ENCODE peak calls at places on chromosomes 5 and 9, in ten cellular contexts. J, Y, X, W, D, A, T, Z, F and E are unnamed samples.

GRCh38 chr9:2299156-2299842 is 284.2 kb downstream of the SMARCA2 start:
- DNase-seq in Z (peak), Y (peak), W (no peak), T (no peak), X (no peak), D (no peak), F (no peak), J (no peak), A (no peak), E (no peak)

GRCh38 chr9:133576591-133577462 is 32.4 kb downstream of the FAM163B start:
- DNase-seq in T (no peak), X (no peak), F (no peak), D (no peak), J (no peak), Z (no peak), A (no peak), W (no peak), Y (no peak), E (no peak)

GRCh38 chr5:114361724-114362196 is at the start of gene KCNN2:
- DNase-seq in T (peak), A (peak), J (peak), W (peak), Y (peak), D (peak), X (peak), F (peak), Z (peak), E (no peak)

GRCh38 chr5:137487600-137487999 is 11.5 kb downstream of the SPOCK1 start:
- DNase-seq in F (no peak), J (no peak), Y (no peak), T (no peak), X (no peak), D (no peak), A (no peak), W (no peak), Z (no peak), E (peak)

GRCh38 chr9:106722051-106722753 is 140.8 kb upstream of the ZNF462 start:
- DNase-seq in J (no peak), Y (no peak), F (no peak), X (no peak), D (no peak), T (no peak), W (no peak), Z (no peak), A (no peak), E (no peak)

GRCh38 chr5:12910611-12911010 is 1006.4 kb upstream of the CTNND2 start:
- DNase-seq in Y (no peak), J (no peak), D (no peak), W (no peak), Z (no peak), T (no peak), X (no peak), F (no peak), A (no peak), E (no peak)

GRCh38 chr9:113913426-113914195 is 37.5 kb downstream of the ZNF618 start:
- DNase-seq in W (no peak), J (no peak), Z (no peak), A (no peak), D (no peak), T (no peak), Y (peak), F (no peak), X (no peak), E (no peak)

GRCh38 chr5:96050273-96050880 is 88.7 kb upstream of the ELL2 start:
- DNase-seq in X (no peak), Y (no peak), J (no peak), T (no peak), D (no peak), W (no peak), Z (no peak), A (no peak), F (no peak), E (no peak)

GRCh38 chr9:133059623-133060022 is 2.2 kb upstream of the CEL start:
- DNase-seq in W (no peak), Z (no peak), F (no peak), X (no peak), J (no peak), D (no peak), Y (no peak), A (peak), T (peak), E (no peak)

GRCh38 chr9:120877276-120878034 is 467 bp upstream of the PHF19 start:
- DNase-seq in D (peak), A (peak), X (peak), Y (peak), Z (no peak), W (no peak), T (peak), J (no peak), F (peak), E (no peak)

GRCh38 chr5:100905259-100905914 is 2.3 kb upstream of the ST8SIA4 start:
- DNase-seq in X (peak), A (no peak), D (no peak), J (no peak), T (peak), F (no peak), Z (no peak), Y (no peak), W (no peak), E (no peak)

GRCh38 chr5:88799976-88800375 is 83.0 kb downstream of the MEF2C start:
- DNase-seq in T (no peak), Z (no peak), W (no peak), Y (no peak), F (no peak), A (no peak), D (no peak), X (no peak), J (no peak), E (no peak)

GRCh38 chr9:128317629-128318028 is 4.6 kb downstream of the TRUB2 start:
- DNase-seq in Z (no peak), W (no peak), Y (no peak), D (no peak), A (peak), T (no peak), X (no peak), F (no peak), J (no peak), E (no peak)

GRCh38 chr5:124774002-124774318 is 27.5 kb upstream of the ZNF608 start:
- DNase-seq in W (no peak), F (no peak), J (no peak), Y (no peak), A (no peak), Z (no peak), T (no peak), D (no peak), X (no peak), E (no peak)

DNA sequence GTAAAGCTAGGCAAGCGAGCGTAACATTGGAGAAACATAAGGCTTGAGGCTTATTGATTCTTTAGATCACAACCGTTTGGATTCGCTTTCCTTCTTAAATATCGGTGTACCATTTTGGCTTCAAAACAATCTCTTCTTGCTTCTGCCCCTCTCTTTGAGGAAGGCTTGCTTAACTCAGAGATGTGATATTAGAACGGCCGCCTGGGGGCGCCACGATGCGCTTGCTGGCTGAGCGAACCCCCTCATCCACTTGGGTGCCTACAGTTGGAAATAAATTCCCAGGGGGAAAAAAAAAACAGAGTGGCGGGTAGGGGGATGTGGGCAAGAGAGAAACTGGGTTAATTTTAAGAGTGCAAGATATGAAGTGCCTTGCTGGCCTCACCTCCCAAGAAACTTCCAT is 116.0 kb downstream of the DPYSL3 start:
- DNase-seq in Y (no peak), A (no peak), X (no peak), J (no peak), T (no peak), W (no peak), Z (no peak), D (no peak), F (peak), E (no peak)
- TF ChIP-seq CTCF in Y (no peak), A (peak), X (peak), J (peak), T (no peak), W (peak), Z (no peak), D (no peak), F (peak), E (peak)

DNA sequence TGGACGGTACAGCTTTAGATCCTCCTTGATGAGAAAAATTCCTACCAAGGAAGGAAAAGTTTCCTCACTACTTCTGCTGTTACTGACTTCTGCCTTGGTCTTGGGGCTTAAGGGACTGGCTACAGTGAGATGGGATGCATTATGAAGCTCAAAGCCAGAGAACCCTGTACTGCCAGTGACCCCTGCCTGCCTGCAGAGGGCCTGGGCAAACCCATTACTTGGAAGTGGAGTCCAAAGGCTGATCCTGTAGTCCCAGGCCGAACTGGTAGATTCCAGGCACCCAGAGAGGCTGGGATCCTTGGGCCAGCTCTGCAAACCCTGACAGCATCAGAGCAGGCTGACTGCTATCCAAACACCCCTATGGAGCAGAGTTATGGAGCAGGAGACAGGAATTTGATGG is 25.7 kb upstream of the NR5A1 start:
- DNase-seq in D (no peak), X (no peak), J (no peak), Z (no peak), W (no peak), Y (no peak), F (no peak), A (no peak), T (no peak), E (no peak)
- TF ChIP-seq CTCF in D (no peak), X (no peak), J (no peak), Z (no peak), W (no peak), Y (no peak), F (no peak), A (no peak), T (no peak), E (no peak)

GRCh38 chr9:135109650-135110049 is 22.2 kb downstream of the OLFM1 start:
- DNase-seq in W (no peak), D (no peak), Y (no peak), Z (no peak), F (no peak), X (no peak), A (no peak), J (no peak), T (no peak), E (no peak)
- TF ChIP-seq CTCF in W (no peak), D (no peak), Y (no peak), Z (no peak), F (no peak), X (no peak), A (no peak), J (no peak), T (no peak), E (no peak)

DNA sequence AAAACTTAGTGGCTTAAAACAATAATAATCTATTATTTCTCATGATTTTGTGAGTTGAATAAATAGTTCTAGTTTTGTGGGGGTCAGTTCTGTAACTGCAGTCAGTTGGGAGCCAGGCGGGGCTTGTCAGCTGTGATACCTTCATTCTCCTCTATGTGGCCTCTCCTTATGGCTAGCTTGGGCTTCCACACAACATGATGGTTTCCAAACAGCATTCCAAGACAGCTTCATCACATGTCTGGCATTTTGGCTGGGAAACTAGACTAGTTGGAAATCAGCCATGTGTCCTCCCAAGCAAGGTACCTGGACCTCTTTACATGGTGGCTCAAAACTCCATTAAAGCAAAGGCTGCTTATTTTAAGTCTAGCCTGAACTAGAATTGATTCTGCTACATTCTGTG is 61.4 kb upstream of the RANBP3L start:
- DNase-seq in X (no peak), Y (no peak), J (no peak), D (peak), Z (no peak), W (no peak), T (peak), A (peak), F (peak), E (peak)
- TF ChIP-seq CTCF in X (no peak), Y (no peak), J (no peak), D (no peak), Z (no peak), W (peak), T (no peak), A (peak), F (peak), E (peak)

GRCh38 chr5:40781843-40782409 is 16.2 kb downstream of the PRKAA1 start:
- DNase-seq in X (no peak), J (peak), T (no peak), A (no peak), Y (no peak), W (no peak), D (no peak), Z (no peak), F (no peak), E (no peak)
- TF ChIP-seq CTCF in X (no peak), J (no peak), T (no peak), A (no peak), Y (no peak), W (no peak), D (no peak), Z (no peak), F (no peak), E (no peak)

DNA sequence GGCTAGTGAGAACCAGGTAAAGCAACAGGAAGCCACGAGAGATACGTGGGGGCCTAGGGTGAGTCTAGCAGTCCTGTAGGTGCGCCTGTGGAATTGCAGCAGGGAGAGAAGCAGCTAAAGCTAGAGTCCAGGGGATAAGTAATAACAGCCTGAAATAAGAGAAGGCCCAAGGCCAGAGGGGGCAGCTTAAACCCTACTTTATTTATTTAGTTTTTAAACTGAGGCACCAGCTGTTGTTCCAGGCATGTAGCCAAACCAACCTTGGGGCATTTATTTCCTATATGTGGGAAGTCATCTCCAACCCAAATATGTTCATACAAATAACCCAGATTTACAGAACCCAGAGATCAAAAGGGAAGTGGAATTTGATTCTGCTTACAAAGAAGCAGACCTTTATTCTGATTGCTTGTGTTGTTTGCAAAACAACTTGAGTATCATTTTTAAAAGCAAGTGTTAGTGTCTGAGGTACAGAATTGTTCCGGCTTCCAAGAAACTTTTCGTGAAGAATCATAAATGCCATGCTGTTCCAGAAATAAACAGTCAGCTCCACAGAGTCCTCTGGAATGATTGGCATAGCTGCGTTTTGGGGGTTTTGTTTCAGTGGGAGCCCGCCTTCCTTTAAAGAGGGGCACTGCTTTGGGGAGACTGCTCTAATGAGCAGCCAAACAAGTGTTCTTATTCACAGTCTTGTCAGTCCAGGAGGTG is 93.3 kb downstream of the GLDC start:
- DNase-seq in J (peak), W (no peak), T (no peak), Z (no peak), D (no peak), Y (no peak), X (no peak), F (no peak), A (no peak), E (no peak)
- TF ChIP-seq CTCF in J (peak), W (no peak), T (no peak), Z (no peak), D (no peak), Y (no peak), X (no peak), F (no peak), A (no peak), E (peak)

DNA sequence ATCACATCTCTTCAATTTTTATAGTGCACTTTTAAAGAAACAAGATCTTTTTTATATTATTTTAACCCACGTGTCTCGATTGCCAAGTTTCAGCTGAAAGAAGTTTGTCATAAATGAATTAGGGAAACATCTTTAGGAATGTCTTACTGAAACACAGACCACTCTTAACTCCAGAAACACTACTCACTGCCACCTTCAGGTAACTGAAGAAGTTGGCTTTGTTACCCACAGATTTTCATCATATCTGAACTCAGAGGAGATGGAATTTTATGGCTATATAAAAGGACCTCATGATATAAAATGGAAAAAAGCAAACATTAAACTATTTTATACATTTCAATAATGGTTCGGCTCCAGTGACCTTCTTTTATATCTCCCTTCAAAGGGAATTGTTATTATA is 158.0 kb downstream of the SEMA5A start:
- DNase-seq in A (no peak), J (no peak), Y (no peak), X (no peak), T (no peak), D (no peak), Z (no peak), W (no peak), F (no peak), E (no peak)
- TF ChIP-seq CTCF in A (no peak), J (peak), Y (no peak), X (no peak), T (no peak), D (no peak), Z (no peak), W (peak), F (no peak), E (no peak)

GRCh38 chr5:162591724-162592123 is 524.2 kb downstream of the GABRG2 start:
- DNase-seq in Y (no peak), Z (no peak), W (no peak), T (no peak), F (no peak), A (no peak), D (no peak), J (no peak), X (no peak), E (no peak)

GRCh38 chr5:162593881-162594280 is 526.3 kb downstream of the GABRG2 start:
- DNase-seq in F (no peak), X (peak), W (no peak), Z (no peak), J (no peak), A (no peak), Y (no peak), T (no peak), D (peak), E (no peak)
- TF ChIP-seq CTCF in F (peak), X (peak), W (peak), Z (no peak), J (no peak), A (no peak), Y (no peak), T (peak), D (no peak), E (no peak)

GRCh38 chr9:16824545-16825041 is 45.9 kb downstream of the BNC2 start:
- DNase-seq in W (no peak), X (peak), A (peak), D (peak), T (no peak), F (peak), Y (no peak), Z (no peak), J (peak), E (no peak)
- TF ChIP-seq CTCF in W (no peak), X (no peak), A (no peak), D (peak), T (no peak), F (peak), Y (no peak), Z (no peak), J (peak), E (no peak)

DNA sequence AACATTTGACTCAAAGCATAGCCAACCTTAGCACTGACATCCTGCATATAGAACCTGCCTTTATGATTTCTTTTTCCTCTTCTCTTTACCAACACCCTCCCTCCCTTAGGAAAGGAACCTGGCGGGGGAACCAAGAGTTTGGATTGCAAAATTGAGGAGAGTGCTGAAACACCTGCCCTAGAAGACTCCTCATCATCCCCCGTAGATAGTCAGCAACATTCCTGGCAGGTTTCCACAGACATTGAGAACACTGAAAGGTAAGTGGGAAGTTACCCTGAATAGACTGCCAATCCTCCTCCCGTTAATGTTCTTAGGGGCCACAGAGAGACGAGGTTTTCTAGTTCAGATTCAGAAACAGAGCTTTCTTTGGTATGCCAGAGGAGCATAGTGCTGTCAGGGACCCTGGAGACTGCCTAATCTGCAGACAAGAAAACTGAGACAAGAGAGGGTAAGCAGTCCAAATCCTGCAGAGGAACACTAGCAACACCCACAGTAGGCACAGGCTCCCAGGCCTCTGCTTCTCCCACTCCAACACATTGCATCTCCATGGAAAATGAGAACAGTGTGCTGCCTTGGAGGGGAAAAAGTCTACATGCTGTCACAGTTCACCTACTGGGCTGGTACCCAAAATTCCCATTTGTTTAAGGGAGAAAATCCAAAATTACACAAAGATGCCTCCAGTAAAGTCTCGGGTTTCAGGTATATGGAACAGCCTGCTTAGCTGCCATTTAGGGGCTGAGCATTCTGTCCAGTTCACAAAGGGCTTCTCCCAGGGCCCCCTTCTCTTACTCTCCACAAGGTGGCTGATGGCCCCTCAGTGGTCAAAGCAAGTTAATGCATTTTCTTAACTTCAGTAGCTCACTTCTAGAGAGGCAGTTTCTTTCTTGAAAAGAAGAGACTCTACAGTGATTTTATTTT is 89.0 kb downstream of the RGS7BP start:
- DNase-seq in D (peak), Z (no peak), T (no peak), W (no peak), Y (no peak), X (peak), J (no peak), F (peak), A (no peak), E (no peak)
- TF ChIP-seq CTCF in D (no peak), Z (no peak), T (no peak), W (no peak), Y (no peak), X (no peak), J (peak), F (peak), A (peak), E (no peak)